ENCODE peak calls at places on chromosomes 11 and 22, in six cellular contexts. K is retina, H is neural progenitor cell, X is LNCaP clone FGC, Y is AG04450, C is H1. M is an unnamed sample.

GRCh38 chr11:126739499-126740145 is 260.9 kb downstream of the KIRREL3 start:
- DNase-seq in Y (no peak), H (no peak), X (no peak), C (no peak), K (no peak), M (no peak)

GRCh38 chr11:3156661-3157311 is 8.3 kb downstream of the OSBPL5 start:
- DNase-seq in X (no peak), K (no peak), C (no peak), Y (no peak), H (no peak), M (no peak)

GRCh38 chr11:121367434-121367833 is 74.9 kb downstream of the SC5D start:
- DNase-seq in Y (no peak), H (no peak), K (no peak), X (no peak), C (no peak), M (peak)

GRCh38 chr22:26975381-26975780 is 318.0 kb downstream of the MIAT start:
- DNase-seq in H (no peak), Y (no peak), C (no peak), K (no peak), X (no peak), M (no peak)

GRCh38 chr11:130813196-130813595 is 103.1 kb downstream of the SNX19 start:
- DNase-seq in K (no peak), X (no peak), Y (no peak), C (no peak), H (no peak), M (no peak)

GRCh38 chr11:12687740-12688139 is 13.5 kb downstream of the TEAD1 start:
- DNase-seq in H (no peak), X (no peak), Y (no peak), K (no peak), C (peak), M (no peak)

GRCh38 chr11:94581926-94582325 is 14.8 kb downstream of the PIWIL4 start:
- DNase-seq in C (no peak), K (no peak), X (no peak), H (peak), Y (no peak), M (no peak)

GRCh38 chr11:134560566-134561347 is 148.7 kb upstream of the B3GAT1 start:
- DNase-seq in X (no peak), K (peak), H (peak), C (no peak), Y (no peak), M (no peak)

GRCh38 chr22:23220485-23221350 is 40.4 kb downstream of the BCR start:
- DNase-seq in H (no peak), C (no peak), X (no peak), Y (no peak), K (no peak), M (no peak)

GRCh38 chr11:82059505-82059904 is 674.2 kb downstream of the FAM181B start:
- DNase-seq in H (no peak), K (no peak), C (no peak), Y (no peak), X (no peak), M (no peak)

GRCh38 chr11:1751521-1751921 is 1.1 kb upstream of the IFITM10 start:
- DNase-seq in K (no peak), Y (no peak), X (no peak), H (no peak), C (no peak), M (no peak)

M was measured in astrocyte of the spinal cord.